ENCODE peak calls at places on chromosomes 7 and 10, in six cellular contexts. R, E, P, H, F and S are unnamed samples.

GRCh38 chr10:21047096-21047495 is 150.0 kb upstream of the NEBL start:
- DNase-seq in R (no peak), P (no peak), E (no peak), F (no peak), H (no peak), S (no peak)

GRCh38 chr10:46321770-46322169 is 35.0 kb downstream of the ANTXRL start:
- DNase-seq in F (no peak), H (no peak), R (no peak), E (no peak), P (no peak), S (no peak)

GRCh38 chr7:50423860-50424259 is 26.3 kb downstream of the FIGNL1 start:
- DNase-seq in R (no peak), H (no peak), P (no peak), E (no peak), F (no peak), S (no peak)

GRCh38 chr7:5549096-5549896 is 125.7 kb upstream of the TNRC18 start:
- DNase-seq in E (no peak), H (no peak), F (no peak), R (no peak), P (peak; percentile 43), S (peak; percentile 44)

GRCh38 chr7:26292768-26293560 is 1.3 kb downstream of the SNX10 start:
- DNase-seq in H (no peak), E (no peak), P (peak; percentile 16), R (peak; percentile 31), F (no peak), S (no peak)

GRCh38 chr7:17307969-17308648 is 9.7 kb downstream of the AHR start:
- DNase-seq in H (no peak), F (no peak), E (no peak), R (no peak), P (peak; percentile 77), S (no peak)

GRCh38 chr10:16105082-16105481 is 244.8 kb upstream of the MINDY3 start:
- DNase-seq in H (no peak), F (no peak), R (no peak), E (no peak), P (no peak), S (no peak)

GRCh38 chr7:128035712-128036111 is 4.5 kb upstream of the LRRC4 start:
- DNase-seq in R (no peak), E (peak; percentile 72), F (no peak), P (peak; percentile 34), H (no peak), S (peak; percentile 58)

GRCh38 chr10:28587970-28588290 is 55.0 kb downstream of the WAC start:
- DNase-seq in R (no peak), P (no peak), F (no peak), H (no peak), E (peak; percentile 15), S (peak; percentile 61)

GRCh38 chr10:116873134-116873533 is 23.8 kb downstream of the ENO4 start:
- DNase-seq in R (no peak), H (no peak), F (no peak), P (no peak), E (no peak), S (no peak)

GRCh38 chr7:101172005-101172853 is 6.9 kb upstream of the VGF start:
- DNase-seq in P (peak; percentile 95), E (no peak), F (peak; percentile 59), H (no peak), R (no peak), S (no peak)

GRCh38 chr7:133978502-133979295 is 148.4 kb upstream of the LRGUK start:
- DNase-seq in E (no peak), R (no peak), F (no peak), P (peak; percentile 28), H (no peak), S (peak; percentile 12)

GRCh38 chr7:86953653-86954336 is 105.7 kb downstream of the ELAPOR2 start:
- DNase-seq in F (no peak), H (no peak), R (no peak), E (no peak), P (peak; percentile 26), S (no peak)